ENCODE peak calls at places on chromosomes 11 and 22, in four cellular contexts. W is H9, O is fibroblast of lung, K is PC-3. Y is an unnamed sample.

GRCh38 chr11:131767421-131767820 is 397.0 kb downstream of the NTM start:
- DNase-seq in W (no peak), O (peak; percentile 65), K (no peak), Y (no peak)

GRCh38 chr11:94151903-94152677 is 23.4 kb downstream of the PANX1 start:
- DNase-seq in W (peak; percentile 42), O (peak; percentile 89), K (peak; percentile 96), Y (peak; percentile 53)

GRCh38 chr22:31622980-31623379 is 39.0 kb downstream of the PISD start:
- DNase-seq in W (no peak), O (no peak), K (no peak), Y (no peak)

GRCh38 chr11:95703059-95703458 is 86.5 kb downstream of the FAM76B start:
- DNase-seq in W (no peak), O (no peak), K (no peak), Y (no peak)

GRCh38 chr11:108559904-108560303 is 33.7 kb downstream of the EXPH5 start:
- DNase-seq in W (no peak), O (peak; percentile 85), K (no peak), Y (no peak)

GRCh38 chr11:122723576-122723975 is 68.1 kb downstream of the UBASH3B start:
- DNase-seq in W (no peak), O (peak; percentile 68), K (peak; percentile 39), Y (no peak)

GRCh38 chr11:130813638-130814037 is 102.6 kb downstream of the SNX19 start:
- DNase-seq in W (no peak), O (peak; percentile 59), K (no peak), Y (no peak)

GRCh38 chr11:232783-233565 is 3.2 kb downstream of the SIRT3 start:
- DNase-seq in W (no peak), O (no peak), K (no peak), Y (no peak)

GRCh38 chr11:93100211-93100610 is 97.6 kb downstream of the SLC36A4 start:
- DNase-seq in W (no peak), O (peak; percentile 67), K (no peak), Y (no peak)

GRCh38 chr11:121431820-121432526 is 20.1 kb upstream of the SORL1 start:
- DNase-seq in W (no peak), O (no peak), K (no peak), Y (no peak)

GRCh38 chr22:30305519-30305905 is 16.2 kb upstream of the CASTOR1 start:
- DNase-seq in W (no peak), O (no peak), K (no peak), Y (no peak)

GRCh38 chr11:86990520-86990919 is 35.3 kb upstream of the FZD4 start:
- DNase-seq in W (no peak), O (peak; percentile 86), K (peak; percentile 82), Y (no peak)

GRCh38 chr22:39979048-39979447 is 15.7 kb upstream of the FAM83F start:
- DNase-seq in W (no peak), O (no peak), K (no peak), Y (no peak)

GRCh38 chr11:118883368-118884071 is at the start of gene CXCR5:
- DNase-seq in W (no peak), O (peak; percentile 50), K (no peak), Y (peak; percentile 78)

GRCh38 chr22:27638329-27639179 is 163.0 kb downstream of the MN1 start:
- DNase-seq in W (no peak), O (no peak), K (no peak), Y (no peak)

GRCh38 chr11:132744771-132745170 is 787.5 kb downstream of the OPCML start:
- DNase-seq in W (no peak), O (peak; percentile 78), K (no peak), Y (no peak)

GRCh38 chr22:36258750-36259619 is 6.1 kb downstream of the APOL1 start:
- DNase-seq in W (peak; percentile 76), O (peak; percentile 53), K (no peak), Y (no peak)

GRCh38 chr22:49658902-49659280 is 168.8 kb downstream of the BRD1 start:
- DNase-seq in W (no peak), O (no peak), K (no peak), Y (no peak)

GRCh38 chr11:25734592-25735211 is 597.2 kb upstream of the ANO3 start:
- DNase-seq in W (no peak), O (peak; percentile 22), K (peak; percentile 58), Y (peak; percentile 59)

GRCh38 chr11:60926500-60926899 is 2.2 kb downstream of the TMEM132A start:
- DNase-seq in W (no peak), O (no peak), K (no peak), Y (no peak)

GRCh38 chr11:61968758-61969390 is 1.4 kb upstream of the FTH1 start:
- DNase-seq in W (no peak), O (no peak), K (no peak), Y (no peak)

GRCh38 chr11:102724904-102725515 is at the start of gene MMP8:
- DNase-seq in W (no peak), O (peak; percentile 84), K (no peak), Y (no peak)

GRCh38 chr11:130426223-130427048 is 2.0 kb downstream of the ADAMTS8 start:
- DNase-seq in W (no peak), O (no peak), K (no peak), Y (no peak)

GRCh38 chr11:122816701-122817100 is 21.6 kb upstream of the CRTAM start:
- DNase-seq in W (no peak), O (no peak), K (no peak), Y (no peak)

GRCh38 chr11:69700278-69701140 is 3.3 kb downstream of the FGF19 start:
- DNase-seq in W (peak; percentile 92), O (peak; percentile 56), K (peak; percentile 67), Y (no peak)

GRCh38 chr11:73761403-73761945 is 600 bp upstream of the RAB6A start:
- DNase-seq in W (no peak), O (no peak), K (no peak), Y (no peak)

GRCh38 chr11:5405173-5405572 is 16.7 kb upstream of the OR51Q1 start:
- DNase-seq in W (no peak), O (no peak), K (no peak), Y (no peak)

GRCh38 chr11:118901494-118902335 is 18.0 kb downstream of the CXCR5 start:
- DNase-seq in W (no peak), O (no peak), K (no peak), Y (no peak)

GRCh38 chr11:116615211-116615865 is 157.4 kb downstream of the BUD13 start:
- DNase-seq in W (no peak), O (no peak), K (no peak), Y (no peak)

GRCh38 chr11:36386411-36386810 is 90.3 kb downstream of the PRR5L start:
- DNase-seq in W (no peak), O (no peak), K (no peak), Y (no peak)

GRCh38 chr22:50700387-50701075 is 27.9 kb downstream of the SHANK3 start:
- DNase-seq in W (no peak), O (no peak), K (no peak), Y (no peak)

GRCh38 chr11:446886-447285 is 3.2 kb upstream of the PTDSS2 start:
- DNase-seq in W (no peak), O (no peak), K (no peak), Y (no peak)

GRCh38 chr11:85823816-85824215 is 12.9 kb upstream of the SYTL2 start:
- DNase-seq in W (no peak), O (no peak), K (no peak), Y (no peak)

GRCh38 chr11:36478700-36479329 is 31.3 kb downstream of the TRAF6 start:
- DNase-seq in W (no peak), O (peak; percentile 43), K (peak; percentile 76), Y (peak; percentile 73)

GRCh38 chr11:128894685-128895084 is 3.5 kb downstream of the KCNJ5 start:
- DNase-seq in W (no peak), O (no peak), K (no peak), Y (no peak)

GRCh38 chr22:32714458-32715250 is 86.9 kb upstream of the TIMP3 start:
- DNase-seq in W (no peak), O (peak; percentile 57), K (no peak), Y (no peak)

GRCh38 chr22:46293591-46294260 is 2.9 kb upstream of the GTSE1 start:
- DNase-seq in W (no peak), O (peak; percentile 63), K (no peak), Y (no peak)
- H3K4me2 ChIP-seq in W (no peak overlapping the region), O (no peak overlapping the region), K (no peak overlapping the region), Y (no peak overlapping the region)

GRCh38 chr22:23256138-23256932 is 76.0 kb downstream of the BCR start:
- DNase-seq in W (no peak), O (no peak), K (no peak), Y (no peak)

GRCh38 chr22:23257889-23258825 is 77.8 kb downstream of the BCR start:
- DNase-seq in W (no peak), O (no peak), K (no peak), Y (no peak)

GRCh38 chr22:23258826-23259170 is 78.5 kb downstream of the BCR start:
- DNase-seq in W (no peak), O (no peak), K (no peak), Y (no peak)

GRCh38 chr22:23255506-23255905 is 75.2 kb downstream of the BCR start:
- DNase-seq in W (no peak), O (no peak), K (no peak), Y (no peak)

DNA sequence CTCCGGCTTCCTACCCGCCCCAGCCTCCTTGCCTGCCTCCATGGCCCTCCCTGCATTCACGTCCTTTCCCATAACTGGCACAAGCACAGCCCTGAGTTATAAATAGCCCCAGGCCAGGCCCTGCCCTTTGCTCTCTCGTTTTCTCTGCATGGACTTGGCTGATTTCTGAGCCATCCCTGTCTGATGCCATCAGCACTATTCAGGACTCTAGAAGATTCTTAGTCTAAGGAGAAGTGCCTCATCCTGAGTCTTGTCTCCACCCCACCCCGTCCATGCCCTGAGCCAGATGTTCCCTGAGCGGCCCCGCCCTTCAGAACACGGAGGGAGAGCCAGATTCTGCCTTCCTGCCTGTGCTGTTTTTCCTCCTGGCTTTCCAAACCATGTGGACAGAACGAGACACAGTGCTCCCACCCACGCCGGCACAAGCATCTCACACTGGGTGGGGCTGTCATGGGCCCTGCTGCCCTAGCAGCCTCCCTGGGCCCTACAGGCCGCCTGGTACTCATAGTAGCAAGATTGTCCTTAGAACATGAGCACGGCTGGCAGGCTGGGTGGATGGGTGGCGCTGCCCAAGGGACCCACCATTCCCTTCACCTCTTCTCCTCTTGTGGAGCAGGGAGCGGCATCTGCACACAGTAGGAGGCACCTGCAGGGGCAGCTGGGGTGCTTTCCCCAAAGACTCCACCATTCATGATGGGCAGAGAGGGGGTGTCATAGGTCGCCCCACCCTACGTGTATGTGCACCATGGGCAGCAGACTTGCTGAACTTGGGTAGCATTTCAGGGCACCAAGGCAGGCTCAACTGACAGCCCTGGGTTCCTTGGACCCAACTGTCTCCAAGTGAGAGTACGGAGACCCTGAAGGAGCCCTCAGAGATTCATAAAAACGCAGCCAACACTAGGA is 76.9 kb downstream of the BCR start:
- DNase-seq in W (no peak), O (no peak), K (no peak), Y (no peak)
- H3K27ac ChIP-seq in W (no peak overlapping the region), O (no peak overlapping the region), K (no peak overlapping the region), Y (peak overlapping the region; percentile 68)

GRCh38 chr22:42417645-42418303 is 14.4 kb downstream of the NFAM1 start:
- DNase-seq in W (no peak), O (no peak), K (no peak), Y (no peak)

GRCh38 chr22:42414565-42415298 is 17.5 kb downstream of the NFAM1 start:
- DNase-seq in W (no peak), O (no peak), K (no peak), Y (no peak)

GRCh38 chr22:42416671-42417230 is 15.5 kb downstream of the NFAM1 start:
- DNase-seq in W (no peak), O (no peak), K (no peak), Y (no peak)

GRCh38 chr22:42418811-42419243 is 13.4 kb downstream of the NFAM1 start:
- DNase-seq in W (no peak), O (no peak), K (no peak), Y (no peak)

GRCh38 chr22:42419328-42419881 is 12.8 kb downstream of the NFAM1 start:
- DNase-seq in W (no peak), O (no peak), K (no peak), Y (no peak)
- H3K4me2 ChIP-seq in W (no peak overlapping the region), O (no peak overlapping the region), K (no peak overlapping the region), Y (no peak overlapping the region)

GRCh38 chr11:64063741-64064140 is 28.0 kb downstream of the FLRT1 start:
- DNase-seq in W (no peak), O (no peak), K (no peak), Y (no peak)
- H3K27ac ChIP-seq in W (no peak overlapping the region), O (no peak overlapping the region), K (no peak overlapping the region), Y (no peak overlapping the region)

Y was measured in Karpas-422.